ENCODE peak calls at places on chromosomes 1 and 21, in seven cellular contexts. B is RPMI7951, U is heart left ventricle, Y is NCI-H1092 treated with DMSO at 0.1 percent for 48 hours, M is K562, Z is left colon, R is Peyer's patch. C is an unnamed sample.

GRCh38 chr1:57064379-57064778 is 98.6 kb upstream of the C8B start:
- DNase-seq in R (no peak), M (no peak), Y (no peak), U (no peak), B (no peak), Z (no peak), C (no peak)

GRCh38 chr1:202107321-202107761 is 15.4 kb upstream of the GPR37L1 start:
- DNase-seq in M (no peak), B (no peak), Y (peak; percentile 98), U (peak; percentile 79), R (no peak), Z (peak; percentile 81), C (peak; percentile 87)

GRCh38 chr1:26373281-26373680 is 731 bp upstream of the ZNF683 start:
- DNase-seq in Y (no peak), R (peak; percentile 44), M (no peak), Z (no peak), U (no peak), B (no peak), C (no peak)

GRCh38 chr1:113040041-113040440 is 33.0 kb upstream of the LRIG2 start:
- DNase-seq in Z (no peak), R (no peak), M (peak; percentile 83), B (no peak), U (no peak), Y (no peak), C (no peak)

GRCh38 chr1:15717418-15718131 is 18.5 kb upstream of the SLC25A34 start:
- DNase-seq in Y (no peak), U (no peak), Z (no peak), M (no peak), R (no peak), B (no peak), C (no peak)

GRCh38 chr21:42193131-42193671 is 25.7 kb upstream of the ABCG1 start:
- DNase-seq in B (no peak), R (no peak), M (no peak), Z (no peak), Y (no peak), U (no peak), C (no peak)

GRCh38 chr1:218380125-218380977 is 35.2 kb downstream of the TGFB2 start:
- DNase-seq in Z (no peak), R (no peak), Y (no peak), B (peak; percentile 80), U (peak; percentile 24), M (no peak), C (no peak)

GRCh38 chr1:223628233-223628632 is 37.3 kb downstream of the CAPN8 start:
- DNase-seq in R (no peak), Y (peak; percentile 54), U (no peak), M (peak; percentile 85), Z (peak; percentile 55), B (peak; percentile 10), C (peak; percentile 68)